ENCODE peak calls at places on chromosomes 1 and 21, in six cellular contexts. N is heart right ventricle; X is CD8-positive, alpha-beta T cell; Q is retinal pigment epithelial cell; O is HFF-Myc; T is DND-41. S is an unnamed sample.

GRCh38 chr1:206117151-206117948 is at the start of gene AVPR1B:
- DNase-seq in N (peak; percentile 47), X (no peak), Q (no peak), O (no peak), T (no peak), S (no peak)

GRCh38 chr1:234994411-234995295 is 134.0 kb downstream of the TOMM20 start:
- DNase-seq in N (no peak), X (no peak), Q (no peak), O (no peak), T (no peak), S (no peak)

GRCh38 chr1:99481391-99481996 is 164.4 kb upstream of the PALMD start:
- DNase-seq in N (no peak), X (peak; percentile 5), Q (no peak), O (peak; percentile 58), T (peak; percentile 54), S (peak; percentile 32)

GRCh38 chr1:26035959-26036755 is 9.8 kb downstream of the SLC30A2 start:
- DNase-seq in N (peak; percentile 87), X (peak; percentile 67), Q (peak; percentile 39), O (peak; percentile 26), T (peak; percentile 72), S (no peak)

GRCh38 chr1:87404306-87404705 is 75.6 kb downstream of the LMO4 start:
- DNase-seq in N (no peak), X (no peak), Q (no peak), O (no peak), T (peak; percentile 67), S (no peak)

GRCh38 chr1:68047659-68048026 is 2.8 kb downstream of the DIRAS3 start:
- DNase-seq in N (no peak), X (no peak), Q (no peak), O (no peak), T (no peak), S (no peak)

GRCh38 chr1:151512801-151513625 is 1.8 kb downstream of the CGN start:
- DNase-seq in N (no peak), X (no peak), Q (no peak), O (no peak), T (no peak), S (peak; percentile 86)

GRCh38 chr1:60425528-60425927 is 352.0 kb upstream of the C1orf87 start:
- DNase-seq in N (no peak), X (no peak), Q (no peak), O (peak; percentile 0), T (no peak), S (no peak)

GRCh38 chr1:93567255-93567918 is 114.2 kb downstream of the BCAR3 start:
- DNase-seq in N (no peak), X (no peak), Q (peak; percentile 49), O (peak; percentile 80), T (no peak), S (no peak)

GRCh38 chr1:194431121-194431520 is 1244.7 kb upstream of the B3GALT2 start:
- DNase-seq in N (no peak), X (no peak), Q (no peak), O (no peak), T (no peak), S (no peak)

GRCh38 chr21:40047211-40047610 is 180.0 kb downstream of the PCP4 start:
- DNase-seq in N (no peak), X (no peak), Q (no peak), O (no peak), T (no peak), S (peak; percentile 32)

GRCh38 chr21:40043866-40044265 is 176.6 kb downstream of the PCP4 start:
- DNase-seq in N (no peak), X (no peak), Q (no peak), O (no peak), T (no peak), S (no peak)

GRCh38 chr21:40043423-40043822 is 176.2 kb downstream of the PCP4 start:
- DNase-seq in N (no peak), X (no peak), Q (no peak), O (no peak), T (no peak), S (peak; percentile 18)

DNA sequence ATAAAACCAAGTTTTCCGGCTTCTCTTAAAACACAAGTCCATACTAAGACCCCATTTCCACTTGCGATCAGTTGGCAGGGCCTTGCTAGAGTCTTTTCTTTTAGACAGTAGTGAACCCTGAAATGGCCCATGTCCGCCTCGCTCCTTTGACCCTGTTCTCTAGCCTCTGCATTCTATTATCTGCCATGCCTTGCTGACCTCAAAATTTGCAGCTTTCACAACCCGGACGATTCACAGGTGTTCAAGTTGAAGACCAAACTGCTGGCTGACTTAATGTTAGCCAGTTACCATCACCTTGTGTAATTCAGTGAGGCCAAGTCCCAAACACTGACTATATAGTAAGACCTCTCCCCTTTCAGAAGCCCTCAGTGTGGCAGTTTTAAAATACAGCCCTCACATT is 174.2 kb downstream of the PCP4 start:
- DNase-seq in N (no peak), X (no peak), Q (no peak), O (no peak), T (no peak), S (no peak)
- TF ChIP-seq CTCF in N (no peak), X (no peak), Q (no peak), O (no peak), T (no peak), S (no peak)

GRCh38 chr1:106266786-106267185 is 789.7 kb upstream of the PRMT6 start:
- DNase-seq in N (no peak), X (no peak), Q (no peak), O (no peak), T (no peak), S (no peak)

DNA sequence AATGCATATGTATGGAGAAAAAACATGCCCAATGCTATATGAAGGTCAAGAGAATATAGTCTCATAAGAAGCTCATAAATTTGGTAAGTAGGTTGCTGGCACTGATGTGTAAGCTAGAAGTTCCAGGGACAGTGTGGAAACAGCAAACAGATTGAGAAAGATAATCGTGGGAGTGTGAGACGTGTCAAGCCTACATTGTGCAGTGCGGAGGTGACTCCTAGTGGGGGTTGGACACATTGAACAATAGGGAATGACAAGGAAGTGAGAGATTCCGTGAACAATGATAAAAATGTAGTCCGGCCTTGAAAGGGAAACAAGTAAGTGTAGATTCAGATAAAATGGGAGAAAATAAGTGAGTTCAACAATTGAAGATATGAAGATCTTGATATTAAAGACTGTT is 788.4 kb upstream of the PRMT6 start:
- DNase-seq in N (no peak), X (no peak), Q (no peak), O (no peak), T (no peak), S (peak; percentile 90)
- H3K4me3 ChIP-seq in N (no peak overlapping the region), X (no peak overlapping the region), Q (no peak overlapping the region), O (no peak overlapping the region), T (no peak overlapping the region), S (no peak overlapping the region)

GRCh38 chr21:45695086-45695485 is 51.6 kb downstream of the PCBP3 start:
- DNase-seq in N (no peak), X (no peak), Q (no peak), O (no peak), T (no peak), S (no peak)
- TF ChIP-seq CTCF in N (no peak), X (no peak), Q (peak; percentile 29), O (peak; percentile 18), T (peak; percentile 20), S (no peak)

GRCh38 chr21:31554511-31555022 is 104.9 kb upstream of the SOD1 start:
- DNase-seq in N (no peak), X (no peak), Q (no peak), O (no peak), T (no peak), S (no peak)

GRCh38 chr21:31555741-31556191 is 103.7 kb upstream of the SOD1 start:
- DNase-seq in N (no peak), X (no peak), Q (no peak), O (no peak), T (no peak), S (no peak)

GRCh38 chr21:31557956-31558838 is 101.3 kb upstream of the SOD1 start:
- DNase-seq in N (no peak), X (peak; percentile 20), Q (no peak), O (no peak), T (peak; percentile 59), S (no peak)

GRCh38 chr21:31557421-31557955 is 102.0 kb upstream of the SOD1 start:
- DNase-seq in N (no peak), X (no peak), Q (no peak), O (no peak), T (no peak), S (no peak)

DNA sequence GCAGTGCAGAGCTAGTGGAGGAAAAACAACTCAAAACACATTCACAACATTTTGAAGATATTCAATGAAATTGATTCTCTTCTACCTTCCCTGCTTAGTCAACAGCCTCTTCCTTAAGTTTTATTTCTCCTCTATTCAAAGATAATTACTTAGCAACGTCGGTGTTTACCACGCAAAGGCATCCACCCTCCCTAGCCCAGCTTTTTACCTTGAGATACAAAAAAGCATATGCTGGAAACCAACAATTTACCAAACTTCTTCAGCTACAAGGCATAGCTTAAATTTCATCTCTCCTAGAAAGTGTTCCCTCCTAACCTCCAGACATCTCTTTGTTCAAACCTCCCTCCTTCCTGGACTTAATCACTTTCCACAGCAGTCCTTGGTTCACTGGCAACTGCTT is 102.8 kb upstream of the SOD1 start:
- DNase-seq in N (no peak), X (no peak), Q (no peak), O (no peak), T (no peak), S (no peak)
- H3K4me3 ChIP-seq in N (no peak overlapping the region), X (no peak overlapping the region), Q (no peak overlapping the region), O (no peak overlapping the region), T (no peak overlapping the region), S (no peak overlapping the region)

GRCh38 chr1:3530086-3530930 is 75.8 kb downstream of the ARHGEF16 start:
- DNase-seq in N (no peak), X (no peak), Q (no peak), O (no peak), T (no peak), S (no peak)
- TF ChIP-seq CTCF in N (no peak), X (no peak), Q (peak; percentile 24), O (no peak), T (no peak), S (no peak)

S was measured in LNCaP clone FGC.